ENCODE peak calls at places on chromosomes 2 and 18, in five cellular contexts. A is pancreas, O is Caco-2, T is SJSA1, H is fibroblast of lung. P is an unnamed sample. For H3K9me3 and H3K4me1, the result is how much of the 10 kb centered on the place peaks cover.

GRCh38 chr2:59752512-59752911 is 800.9 kb downstream of the BCL11A start:
- DNase-seq in O (no peak), T (no peak), A (no peak), H (no peak), P (no peak)

GRCh38 chr2:188870289-188870688 is 103.9 kb upstream of the COL3A1 start:
- DNase-seq in H (peak), A (no peak), T (no peak), O (no peak), P (no peak)

GRCh38 chr2:212330263-212330662 is 208.3 kb downstream of the ERBB4 start:
- DNase-seq in O (no peak), A (no peak), H (no peak), T (no peak), P (peak)

GRCh38 chr2:178880257-178880656 is 73.0 kb upstream of the TTN start:
- DNase-seq in O (no peak), H (no peak), A (no peak), T (no peak), P (no peak)

GRCh38 chr2:26590439-26590838 is 50.7 kb downstream of the CIB4 start:
- DNase-seq in H (no peak), A (no peak), O (peak), T (no peak), P (no peak)

GRCh38 chr2:205407984-205408383 is 274.3 kb upstream of the NRP2 start:
- DNase-seq in T (no peak), H (peak), A (no peak), O (no peak), P (no peak)

GRCh38 chr2:116582850-116583249 is 1231.6 kb upstream of the DDX18 start:
- DNase-seq in H (no peak), O (no peak), A (no peak), T (no peak), P (no peak)

GRCh38 chr2:25514043-25514627 is 159.2 kb downstream of the DTNB start:
- DNase-seq in T (no peak), H (no peak), O (no peak), A (no peak), P (no peak)

GRCh38 chr2:224126459-224126858 is 87.4 kb upstream of the SERPINE2 start:
- DNase-seq in O (no peak), A (peak), T (no peak), H (no peak), P (no peak)

GRCh38 chr2:74017181-74017580 is 32.5 kb downstream of the TET3 start:
- DNase-seq in O (no peak), A (no peak), H (no peak), T (no peak), P (no peak)

GRCh38 chr2:162333968-162334367 is 10.0 kb upstream of the GCA start:
- DNase-seq in O (peak), H (no peak), T (no peak), A (no peak), P (no peak)

GRCh38 chr2:11533278-11534077 is at the start of gene GREB1:
- DNase-seq in H (peak), T (no peak), A (no peak), O (no peak), P (no peak)

GRCh38 chr2:30394096-30394495 is 53.0 kb upstream of the LCLAT1 start:
- DNase-seq in T (no peak), A (no peak), H (no peak), O (no peak), P (no peak)

GRCh38 chr2:217382794-217383193 is 522.9 kb upstream of the TNP1 start:
- DNase-seq in O (no peak), H (no peak), A (no peak), T (no peak), P (no peak)

GRCh38 chr2:46032161-46032813 is 264.9 kb upstream of the EPAS1 start:
- DNase-seq in A (no peak), H (no peak), O (no peak), T (no peak), P (no peak)

GRCh38 chr2:217837001-217837491 is 165.7 kb downstream of the TNS1 start:
- DNase-seq in A (no peak), T (no peak), H (peak), O (no peak), P (peak)

GRCh38 chr2:11530864-11531451 is 2.9 kb upstream of the GREB1 start:
- DNase-seq in T (no peak), O (no peak), A (no peak), H (no peak), P (no peak)

GRCh38 chr2:125837108-125837507 is 818.9 kb upstream of the GYPC start:
- DNase-seq in A (no peak), O (no peak), H (no peak), T (no peak), P (no peak)

GRCh38 chr18:48293954-48294893 is 115.0 kb downstream of the ZBTB7C start:
- DNase-seq in T (no peak), H (no peak), O (no peak), A (no peak), P (no peak)

GRCh38 chr2:237471457-237472186 is 15.4 kb upstream of the MLPH start:
- DNase-seq in A (no peak), T (peak), H (peak), O (peak), P (no peak)

GRCh38 chr2:110667061-110667460 is 10.8 kb downstream of the BUB1 start:
- DNase-seq in O (no peak), T (no peak), A (no peak), H (peak), P (no peak)

DNA sequence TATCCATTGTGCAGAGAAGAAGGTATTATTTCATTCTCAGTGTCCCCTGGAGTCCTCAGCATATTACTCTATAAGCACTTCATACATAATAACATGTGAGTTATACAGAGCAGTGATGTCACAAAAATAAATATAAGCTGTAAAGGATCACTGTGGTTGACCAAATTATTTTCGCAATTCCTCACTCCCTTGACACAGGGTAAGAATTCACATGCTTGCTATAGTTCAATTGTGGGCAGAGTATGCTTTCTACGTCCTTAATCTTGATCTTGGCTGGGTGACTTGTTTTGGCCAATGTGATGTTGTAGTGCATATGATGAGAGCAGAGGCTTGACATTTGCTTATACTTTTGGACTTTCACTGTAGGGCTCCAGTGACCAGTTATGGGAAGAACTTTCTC is 834.1 kb downstream of the TRIB2 start:
- DNase-seq in T (no peak), H (peak), O (no peak), A (no peak), P (no peak)
- H3K9me3 ChIP-seq in T (under half), H (under half), O (under half), A (under half), P (under half)

GRCh38 chr2:7012141-7012809 is 95.1 kb downstream of the RNF144A start:
- DNase-seq in O (no peak), T (peak), H (no peak), A (no peak), P (no peak)

GRCh38 chr2:7010376-7010775 is 93.2 kb downstream of the RNF144A start:
- DNase-seq in H (peak), T (peak), O (no peak), A (no peak), P (no peak)

GRCh38 chr2:7009207-7009911 is 92.1 kb downstream of the RNF144A start:
- DNase-seq in A (no peak), T (no peak), O (no peak), H (no peak), P (no peak)

GRCh38 chr2:7013761-7014160 is 96.5 kb downstream of the RNF144A start:
- DNase-seq in A (no peak), T (no peak), O (no peak), H (no peak), P (no peak)

DNA sequence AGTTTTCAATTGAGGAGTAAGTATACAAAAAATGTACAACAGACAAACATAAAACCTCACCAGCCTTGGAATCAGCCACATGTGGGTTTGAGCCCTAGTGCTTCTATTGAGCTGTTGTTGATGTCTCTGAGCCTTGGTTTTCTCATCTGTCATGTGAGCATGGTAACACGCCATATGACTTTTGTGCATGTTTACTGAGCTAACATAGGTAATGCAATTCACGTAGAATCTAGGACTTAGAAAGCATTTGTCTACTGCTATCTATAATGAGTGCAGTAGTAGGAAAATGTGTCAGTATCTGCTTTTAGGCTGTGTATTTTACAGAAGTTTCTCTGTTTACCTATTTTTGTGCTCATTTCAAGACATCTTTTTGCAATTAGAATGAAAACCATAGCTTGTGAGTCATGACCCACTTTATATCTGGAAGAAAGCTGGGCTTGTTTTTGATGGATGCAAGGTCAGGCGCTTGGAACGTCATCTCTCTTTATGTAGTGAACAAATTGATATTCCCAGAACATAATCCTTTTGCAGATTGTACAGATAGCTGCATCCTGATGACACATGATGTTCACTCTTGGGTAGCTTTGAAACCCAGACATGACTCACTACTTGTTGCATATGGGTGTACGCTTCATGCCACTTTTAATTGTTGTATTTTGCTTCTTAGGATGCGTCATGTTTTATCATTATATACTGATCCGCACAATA is 94.3 kb downstream of the RNF144A start:
- DNase-seq in O (no peak), H (peak), T (peak), A (no peak), P (no peak)
- H3K4me1 ChIP-seq in O (under half), H (under half), T (half or more), A (half or more), P (half or more)

GRCh38 chr2:15271941-15272340 is 289.2 kb downstream of the NBAS start:
- DNase-seq in T (no peak), O (no peak), H (no peak), A (no peak), P (no peak)
- H3K4me3 ChIP-seq in T (no peak), O (no peak), H (no peak), A (no peak), P (no peak)

GRCh38 chr2:120149406-120149805 is 73.8 kb downstream of the TMEM185B start:
- DNase-seq in A (no peak), T (no peak), H (no peak), O (no peak), P (no peak)
- H3K9me3 ChIP-seq in A (under half), T (under half), H (under half), O (under half), P (under half)

DNA sequence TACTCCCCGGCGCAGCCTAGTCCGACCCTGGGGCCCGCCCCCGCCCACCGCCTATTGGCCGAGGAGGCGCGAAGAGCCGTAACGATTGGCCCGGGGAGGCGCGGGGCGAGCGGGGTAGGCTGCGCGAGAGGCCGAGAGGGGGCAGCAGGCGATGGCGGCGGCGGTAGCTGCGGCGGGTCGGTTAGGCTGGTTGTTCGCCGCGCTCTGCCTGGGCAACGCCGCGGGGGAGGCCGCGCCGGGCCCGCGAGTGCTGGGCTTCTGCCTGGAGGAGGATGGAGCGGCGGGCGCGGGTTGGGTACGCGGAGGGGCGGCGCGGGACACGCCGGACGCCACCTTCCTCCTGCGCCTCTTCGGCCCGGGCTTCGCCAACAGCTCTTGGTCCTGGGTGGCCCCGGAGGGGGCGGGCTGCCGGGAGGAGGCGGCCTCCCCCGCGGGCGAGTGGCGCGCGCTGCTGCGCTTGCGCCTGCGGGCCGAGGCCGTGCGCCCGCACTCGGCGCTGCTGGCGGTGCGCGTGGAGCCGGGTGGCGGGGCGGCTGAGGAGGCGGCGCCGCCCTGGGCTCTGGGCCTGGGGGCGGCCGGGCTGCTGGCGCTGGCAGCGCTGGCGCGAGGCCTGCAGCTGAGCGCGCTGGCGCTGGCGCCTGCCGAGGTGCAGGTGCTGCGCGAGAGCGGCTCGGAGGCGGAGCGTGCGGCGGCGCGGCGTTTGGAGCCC is at the start of gene CNNM3:
- DNase-seq in T (peak), A (peak), O (peak), H (peak), P (peak)
- H3K4me1 ChIP-seq in T (under half), A (under half), O (under half), H (under half), P (half or more)

DNA sequence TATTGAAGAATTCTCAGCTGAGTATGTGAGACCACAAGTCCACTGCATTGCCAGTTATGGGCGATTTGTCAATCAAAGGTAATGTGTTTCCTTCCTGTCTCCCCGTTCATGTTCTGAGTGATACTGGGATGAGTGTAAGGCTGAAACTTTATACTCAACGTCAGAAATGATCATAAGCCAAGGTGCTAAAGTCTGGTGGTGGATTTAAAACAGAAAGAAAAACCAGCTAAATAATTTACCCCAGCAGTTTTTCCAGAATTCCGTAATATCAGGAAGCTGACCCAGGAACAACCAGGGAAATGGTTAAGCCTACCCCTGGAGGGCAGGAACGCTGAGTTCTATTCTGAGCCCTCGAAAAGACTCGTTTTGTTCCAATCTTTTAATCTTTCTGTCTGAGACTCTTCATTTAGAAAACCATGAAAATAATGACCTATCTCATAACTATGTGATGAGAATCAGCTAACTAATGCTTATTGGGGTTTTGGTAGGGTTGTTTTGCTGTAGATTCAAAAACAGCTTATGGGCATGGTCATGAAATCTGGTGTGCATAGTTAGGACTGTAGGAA is 149.6 kb downstream of the LAMA3 start:
- DNase-seq in T (no peak), A (no peak), H (no peak), O (no peak), P (no peak)
- H3K4me3 ChIP-seq in T (no peak), A (no peak), H (no peak), O (no peak), P (no peak)

GRCh38 chr18:78948221-78948620 is 31.4 kb upstream of the SALL3 start:
- DNase-seq in H (no peak), O (no peak), T (no peak), A (no peak), P (no peak)

GRCh38 chr18:78950386-78950785 is 29.2 kb upstream of the SALL3 start:
- DNase-seq in O (no peak), T (no peak), A (no peak), H (no peak), P (no peak)

GRCh38 chr18:78948707-78949106 is 30.9 kb upstream of the SALL3 start:
- DNase-seq in T (no peak), A (no peak), H (no peak), O (no peak), P (no peak)

GRCh38 chr18:78947291-78947690 is 32.3 kb upstream of the SALL3 start:
- DNase-seq in A (no peak), T (no peak), H (no peak), O (no peak), P (no peak)

DNA sequence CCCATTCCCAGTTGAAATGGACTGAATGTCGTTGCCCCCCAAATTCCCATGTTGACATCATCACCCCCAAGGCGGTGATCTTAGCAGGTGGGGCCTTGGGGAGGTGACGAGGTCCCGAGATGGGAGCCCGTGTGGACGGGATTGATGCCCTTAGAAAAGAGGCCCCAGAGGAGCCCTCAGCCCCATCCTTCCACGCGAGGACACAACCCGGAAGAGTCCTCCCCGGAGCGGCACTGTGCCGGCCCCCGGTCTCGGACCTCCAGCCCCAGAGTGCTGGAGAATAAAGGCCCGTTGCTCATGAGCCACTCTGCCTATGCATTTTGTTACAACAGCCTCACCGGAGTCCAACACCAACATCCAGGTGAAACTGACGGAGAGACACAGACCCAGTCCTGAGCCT is 30.4 kb upstream of the SALL3 start:
- DNase-seq in A (no peak), T (no peak), O (no peak), H (no peak), P (no peak)
- H3K9me3 ChIP-seq in A (under half), T (under half), O (under half), H (under half), P (under half)